ENCODE peak calls at places on chromosomes 4 and X, in seven cellular contexts. Y, F, J, D, Z, K and V are unnamed samples.

GRCh38 chr4:158197194-158197593 is 13.1 kb upstream of the TMEM144 start:
- DNase-seq in Y (no peak), F (no peak), J (no peak), D (no peak), Z (no peak), K (no peak), V (no peak)

GRCh38 chr4:112519689-112520597 is 4.0 kb upstream of the NEUROG2 start:
- DNase-seq in Y (no peak), F (no peak), J (no peak), D (no peak), Z (no peak), K (no peak), V (no peak)

GRCh38 chr4:6777636-6778281 is 4.8 kb upstream of the KIAA0232 start:
- DNase-seq in Y (no peak), F (no peak), J (no peak), D (no peak), Z (no peak), K (no peak), V (no peak)

GRCh38 chr4:73589261-73589847 is 30.9 kb downstream of the RASSF6 start:
- DNase-seq in Y (no peak), F (no peak), J (peak), D (no peak), Z (peak), K (no peak), V (no peak)

GRCh38 chr4:40909363-40909876 is 159.7 kb downstream of the NSUN7 start:
- DNase-seq in Y (no peak), F (no peak), J (peak), D (no peak), Z (peak), K (no peak), V (no peak)

GRCh38 chr4:186807131-186807530 is 83.5 kb upstream of the FAT1 start:
- DNase-seq in Y (no peak), F (no peak), J (no peak), D (no peak), Z (no peak), K (no peak), V (no peak)

GRCh38 chr4:7328913-7329638 is 105.7 kb downstream of the PSAPL1 start:
- DNase-seq in Y (no peak), F (peak), J (no peak), D (no peak), Z (peak), K (no peak), V (no peak)

GRCh38 chr4:142840516-142841123 is 5.5 kb downstream of the INPP4B start:
- DNase-seq in Y (no peak), F (no peak), J (no peak), D (no peak), Z (peak), K (no peak), V (no peak)

GRCh38 chr4:99763635-99764101 is 53.0 kb upstream of the DAPP1 start:
- DNase-seq in Y (no peak), F (peak), J (no peak), D (peak), Z (peak), K (peak), V (no peak)

GRCh38 chr4:65535128-65535527 is 135.2 kb downstream of the EPHA5 start:
- DNase-seq in Y (no peak), F (no peak), J (no peak), D (no peak), Z (no peak), K (no peak), V (no peak)

GRCh38 chr4:180828455-180829018 is 1414.7 kb upstream of the TENM3 start:
- DNase-seq in Y (no peak), F (no peak), J (peak), D (no peak), Z (peak), K (no peak), V (peak)

GRCh38 chr4:62940229-62940628 is 1469.0 kb downstream of the TECRL start:
- DNase-seq in Y (no peak), F (no peak), J (no peak), D (no peak), Z (no peak), K (no peak), V (no peak)

GRCh38 chr4:162912482-162912881 is 254.2 kb downstream of the NAF1 start:
- DNase-seq in Y (no peak), F (no peak), J (no peak), D (no peak), Z (no peak), K (no peak), V (no peak)

GRCh38 chrX:17527135-17527701 is 152.2 kb downstream of the NHS start:
- DNase-seq in Y (no peak), F (no peak), J (no peak), D (no peak), Z (no peak), K (peak), V (no peak)

GRCh38 chrX:48918644-48919340 is at the start of gene PIM2:
- DNase-seq in Y (peak), F (peak), J (peak), D (peak), Z (peak), K (peak), V (peak)

GRCh38 chr4:36260714-36261113 is 16.4 kb upstream of the ARAP2 start:
- DNase-seq in Y (no peak), F (no peak), J (no peak), D (no peak), Z (no peak), K (no peak), V (no peak)

GRCh38 chr4:156547439-156547838 is 424.2 kb downstream of the PDGFC start:
- DNase-seq in Y (no peak), F (no peak), J (no peak), D (no peak), Z (peak), K (no peak), V (no peak)

GRCh38 chr4:10347281-10347795 is 109.9 kb downstream of the ZNF518B start:
- DNase-seq in Y (no peak), F (no peak), J (no peak), D (no peak), Z (no peak), K (no peak), V (no peak)

GRCh38 chr4:60034371-60034770 is 1165.8 kb upstream of the ADGRL3 start:
- DNase-seq in Y (no peak), F (no peak), J (peak), D (no peak), Z (no peak), K (no peak), V (no peak)

GRCh38 chrX:10288400-10288799 is 131.6 kb downstream of the CLCN4 start:
- DNase-seq in Y (no peak), F (no peak), J (no peak), D (no peak), Z (peak), K (no peak), V (no peak)

GRCh38 chr4:7399433-7400234 is 35.1 kb downstream of the PSAPL1 start:
- DNase-seq in Y (no peak), F (no peak), J (no peak), D (peak), Z (no peak), K (no peak), V (peak)

GRCh38 chr4:169404959-169405358 is 134.2 kb upstream of the SH3RF1 start:
- DNase-seq in Y (no peak), F (no peak), J (no peak), D (no peak), Z (no peak), K (no peak), V (no peak)

GRCh38 chr4:47744253-47744652 is 93.6 kb downstream of the CORIN start:
- DNase-seq in Y (no peak), F (no peak), J (no peak), D (no peak), Z (peak), K (no peak), V (no peak)

GRCh38 chr4:3722446-3723231 is 43.5 kb upstream of the ADRA2C start:
- DNase-seq in Y (no peak), F (no peak), J (no peak), D (no peak), Z (no peak), K (no peak), V (no peak)

GRCh38 chr4:120723986-120724385 is 198.5 kb downstream of the PRDM5 start:
- DNase-seq in Y (no peak), F (no peak), J (no peak), D (no peak), Z (no peak), K (no peak), V (no peak)

GRCh38 chr4:153787156-153787555 is 1.7 kb downstream of the SFRP2 start:
- DNase-seq in Y (no peak), F (no peak), J (no peak), D (no peak), Z (no peak), K (no peak), V (no peak)

GRCh38 chrX:41238543-41238942 is 95.4 kb upstream of the DDX3X start:
- DNase-seq in Y (no peak), F (no peak), J (no peak), D (no peak), Z (peak), K (no peak), V (no peak)

GRCh38 chr4:127849505-127850234 is 31.0 kb upstream of the PLK4 start:
- DNase-seq in Y (no peak), F (no peak), J (no peak), D (no peak), Z (no peak), K (no peak), V (no peak)

GRCh38 chr4:145056325-145057130 is 41.5 kb downstream of the ANAPC10 start:
- DNase-seq in Y (no peak), F (no peak), J (no peak), D (no peak), Z (no peak), K (no peak), V (no peak)

GRCh38 chr4:184292465-184292867 is 74.8 kb upstream of the ENPP6 start:
- DNase-seq in Y (no peak), F (no peak), J (no peak), D (no peak), Z (no peak), K (no peak), V (no peak)

GRCh38 chr4:113540859-113541258 is 220.7 kb downstream of the CAMK2D start:
- DNase-seq in Y (no peak), F (no peak), J (no peak), D (no peak), Z (no peak), K (no peak), V (no peak)

GRCh38 chr4:115883251-115883650 is 769.8 kb upstream of the NDST4 start:
- DNase-seq in Y (no peak), F (no peak), J (no peak), D (no peak), Z (no peak), K (no peak), V (no peak)

GRCh38 chrX:351736-352135 is 33.1 kb upstream of the GTPBP6 start:
- DNase-seq in Y (no peak), F (no peak), J (no peak), D (no peak), Z (no peak), K (no peak), V (no peak)